ENCODE peak calls at places on chromosome 1, in four cellular contexts. N is NCI-H2081, I is activated gamma-delta T cell, U is KG1. S is an unnamed sample.

GRCh38 chr1:10195570-10195969 is 14.8 kb upstream of the KIF1B start:
- DNase-seq in N (no peak), I (no peak), U (no peak), S (no peak)

GRCh38 chr1:94920061-94920460 is 6.8 kb downstream of the CNN3 start:
- DNase-seq in N (no peak), I (no peak), U (no peak), S (no peak)

GRCh38 chr1:211885746-211886522 is 55.4 kb upstream of the LPGAT1 start:
- DNase-seq in N (no peak), I (no peak), U (no peak), S (no peak)

GRCh38 chr1:5998906-5999301 is 6.7 kb upstream of the NPHP4 start:
- DNase-seq in N (no peak), I (no peak), U (no peak), S (no peak)

GRCh38 chr1:89998306-89998705 is 3.4 kb downstream of the ZNF326 start:
- DNase-seq in N (no peak), I (no peak), U (no peak), S (no peak)

GRCh38 chr1:109116286-109116685 is 2.4 kb downstream of the ELAPOR1 start:
- DNase-seq in N (peak; percentile 85), I (no peak), U (no peak), S (peak; percentile 63)

GRCh38 chr1:92968138-92969032 is 7.1 kb upstream of the DIPK1A start:
- DNase-seq in N (no peak), I (no peak), U (no peak), S (peak; percentile 41)

GRCh38 chr1:75423616-75424015 is 187.3 kb downstream of the SLC44A5 start:
- DNase-seq in N (peak; percentile 58), I (no peak), U (no peak), S (peak; percentile 40)

GRCh38 chr1:181482521-181483083 is 715 bp upstream of the CACNA1E start:
- DNase-seq in N (peak; percentile 59), I (no peak), U (no peak), S (no peak)

GRCh38 chr1:214558002-214558770 is 6.8 kb upstream of the PTPN14 start:
- DNase-seq in N (no peak), I (no peak), U (no peak), S (no peak)

GRCh38 chr1:7070389-7071029 is 285.3 kb downstream of the CAMTA1 start:
- DNase-seq in N (peak; percentile 66), I (no peak), U (peak; percentile 36), S (peak; percentile 15)

GRCh38 chr1:58933599-58933926 is 149.7 kb upstream of the JUN start:
- DNase-seq in N (no peak), I (no peak), U (no peak), S (no peak)

GRCh38 chr1:62131093-62131725 is 63.4 kb upstream of the L1TD1 start:
- DNase-seq in N (peak; percentile 69), I (no peak), U (no peak), S (peak; percentile 8)

GRCh38 chr1:219385786-219386427 is 212.2 kb downstream of the LYPLAL1 start:
- DNase-seq in N (peak; percentile 88), I (no peak), U (peak; percentile 10), S (no peak)